ENCODE peak calls at places on chromosomes 13 and 19, in ten cellular contexts. R, I, Y, G, Q, V, F, S, K and H are unnamed samples.
A peak's percentile ranks its signal among the peaks of the same experiment; 100 is the strongest.

GRCh38 chr13:95676100-95676774 is 702 bp upstream of the DNAJC3 start:
- DNase-seq in S (peak; percentile 37), I (peak; percentile 57), R (peak; percentile 26), Q (no peak), Y (peak; percentile 39), V (no peak), K (peak; percentile 71), F (peak; percentile 53), G (peak; percentile 22), H (peak; percentile 42)

GRCh38 chr13:43284162-43284561 is 260.8 kb downstream of the DNAJC15 start:
- DNase-seq in S (peak; percentile 71), F (no peak), I (no peak), K (peak; percentile 52), Y (peak; percentile 92), G (no peak), R (no peak), V (no peak), Q (no peak), H (no peak)

GRCh38 chr13:80586356-80586755 is 245.4 kb upstream of the SPRY2 start:
- DNase-seq in F (no peak), S (no peak), Q (no peak), I (no peak), R (no peak), Y (no peak), V (no peak), G (no peak), K (no peak), H (no peak)

GRCh38 chr19:16889429-16889882 is 657 bp downstream of the F2RL3 start:
- DNase-seq in G (no peak), F (no peak), R (no peak), V (no peak), K (no peak), Y (no peak), Q (no peak), I (no peak), S (peak; percentile 26), H (no peak)

GRCh38 chr13:44160549-44161278 is 212.9 kb upstream of the SERP2 start:
- DNase-seq in Q (no peak), I (peak; percentile 66), K (no peak), Y (peak; percentile 15), S (peak; percentile 63), G (no peak), V (no peak), F (no peak), R (no peak), H (peak; percentile 40)

GRCh38 chr19:56145698-56146097 is 4.6 kb downstream of the ZNF444 start:
- DNase-seq in Q (no peak), K (no peak), V (no peak), G (no peak), I (no peak), F (no peak), S (no peak), R (no peak), Y (no peak), H (no peak)

GRCh38 chr13:58804832-58805231 is 1173.3 kb downstream of the PCDH17 start:
- DNase-seq in Q (no peak), G (no peak), Y (no peak), S (no peak), R (no peak), I (no peak), F (no peak), V (no peak), K (peak; percentile 72), H (no peak)

GRCh38 chr13:32989331-32989730 is 26.9 kb upstream of the KL start:
- DNase-seq in R (no peak), F (no peak), V (no peak), Q (no peak), S (no peak), I (no peak), K (no peak), G (no peak), Y (no peak), H (no peak)

GRCh38 chr19:2547033-2547680 is 71.2 kb downstream of the GADD45B start:
- DNase-seq in G (no peak), K (no peak), I (peak; percentile 53), V (no peak), S (no peak), R (no peak), Y (no peak), Q (no peak), F (peak; percentile 63), H (no peak)

GRCh38 chr13:33678906-33679657 is 138.9 kb upstream of the RFC3 start:
- DNase-seq in R (peak; percentile 13), Q (no peak), S (peak; percentile 90), V (no peak), F (peak; percentile 83), G (no peak), Y (peak; percentile 1), K (peak; percentile 95), I (peak; percentile 79), H (no peak)

GRCh38 chr13:32212420-32212819 is 102.7 kb downstream of the ZAR1L start:
- DNase-seq in V (no peak), G (no peak), Y (peak; percentile 91), K (no peak), S (peak; percentile 5), R (no peak), Q (no peak), I (no peak), F (no peak), H (peak; percentile 17)

DNA sequence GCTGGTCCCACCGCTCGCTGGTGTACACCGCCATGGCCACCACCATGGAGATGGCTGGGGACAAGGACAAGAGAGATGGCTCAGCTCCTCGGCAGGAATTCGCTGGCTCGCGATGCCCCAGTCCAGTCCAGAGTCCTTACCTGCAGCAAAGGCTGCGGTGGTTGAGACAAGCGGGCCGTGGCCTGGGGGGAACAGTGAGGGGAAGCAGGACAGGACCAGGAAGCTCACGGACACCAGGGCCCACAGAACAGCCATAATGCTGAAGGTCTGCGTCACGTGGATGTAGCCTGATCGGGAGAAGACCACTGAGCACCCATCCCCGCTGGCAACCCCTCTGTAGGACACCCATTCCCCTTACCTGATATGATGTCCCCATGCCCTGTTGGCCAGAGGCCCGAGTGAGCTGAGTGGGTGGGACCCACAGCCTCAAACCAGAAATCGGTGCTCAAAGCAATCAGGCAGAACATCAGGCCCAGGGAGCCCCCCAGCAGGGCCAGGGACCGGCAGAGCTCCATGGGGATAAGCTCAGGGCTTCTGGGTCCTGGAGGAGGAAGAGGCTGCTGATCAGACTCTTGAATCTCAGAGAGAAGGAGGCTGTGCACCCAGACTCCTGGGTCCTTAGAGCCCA is 319 bp downstream of the NKG7 start:
- DNase-seq in Y (no peak), K (no peak), F (peak; percentile 61), Q (no peak), I (no peak), G (no peak), R (no peak), V (no peak), S (no peak), H (no peak)
- H3K27ac ChIP-seq in Y (no peak overlapping the region), K (no peak overlapping the region), F (no peak overlapping the region), Q (no peak overlapping the region), I (no peak overlapping the region), G (no peak overlapping the region), R (no peak overlapping the region), V (no peak overlapping the region), S (no peak overlapping the region), H (no peak overlapping the region)

DNA sequence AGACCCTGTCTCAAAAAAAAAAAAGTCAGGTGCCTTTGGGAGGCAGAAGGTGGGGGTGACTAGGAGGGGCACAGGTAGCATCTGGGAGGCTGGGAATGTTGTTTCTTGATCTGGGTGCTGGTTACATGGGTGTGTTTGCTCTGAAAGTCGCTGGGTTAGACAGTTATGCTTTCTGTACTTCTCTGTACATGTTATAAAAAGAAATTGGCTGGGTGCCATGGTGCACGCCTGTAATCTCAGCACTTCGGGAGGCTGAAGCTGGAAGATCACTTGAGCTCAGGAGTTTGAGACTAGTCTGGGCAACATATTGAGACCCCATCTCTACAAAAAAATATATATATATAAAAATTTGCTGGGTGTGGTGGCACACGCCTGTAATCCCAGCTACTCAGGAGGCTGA is 15.1 kb downstream of the NOSIP start:
- DNase-seq in G (no peak), F (no peak), R (no peak), I (peak; percentile 65), K (no peak), Q (no peak), Y (no peak), S (no peak), V (no peak), H (no peak)
- H3K4me1 ChIP-seq in G (peaks cover 16% of the 10 kb centered on the region), F (peaks cover 2% of the 10 kb centered on the region), R (peaks cover under 1% of the 10 kb centered on the region), I (peaks cover 18% of the 10 kb centered on the region), K (no peaks in the 10 kb centered on the region), Q (no peaks in the 10 kb centered on the region), Y (no peaks in the 10 kb centered on the region), S (peaks cover 12% of the 10 kb centered on the region), V (peaks cover 3% of the 10 kb centered on the region), H (no peaks in the 10 kb centered on the region)

DNA sequence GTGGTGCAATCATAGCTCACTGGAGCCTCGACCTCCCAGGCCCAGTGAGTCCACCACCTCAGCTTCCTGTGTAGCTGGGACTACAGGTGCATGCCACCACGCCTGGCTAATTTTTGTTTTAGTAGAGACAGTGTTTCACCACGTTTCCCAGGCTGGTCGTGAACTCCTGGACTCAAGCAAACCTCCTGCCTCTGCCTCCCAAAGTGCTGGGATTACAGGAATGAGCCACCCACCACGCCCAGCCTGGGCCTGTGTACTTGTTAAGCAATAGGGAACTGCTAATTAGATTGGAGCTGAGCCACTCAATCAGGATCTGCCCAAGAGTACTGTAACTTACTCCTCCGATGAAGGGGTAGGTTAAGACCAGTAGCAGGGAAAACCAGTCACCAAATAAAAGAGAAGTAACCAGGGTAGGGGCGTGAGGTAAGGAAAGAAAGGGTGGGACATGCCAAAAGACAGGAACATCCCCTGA is 2.4 kb downstream of the DDX39A start:
- DNase-seq in V (no peak), F (no peak), K (no peak), I (no peak), S (no peak), Q (no peak), Y (no peak), G (no peak), R (no peak), H (no peak)
- H3K27ac ChIP-seq in V (peak overlapping the region; percentile 65), F (no peak overlapping the region), K (no peak overlapping the region), I (no peak overlapping the region), S (no peak overlapping the region), Q (no peak overlapping the region), Y (no peak overlapping the region), G (peak overlapping the region; percentile 38), R (no peak overlapping the region), H (no peak overlapping the region)

GRCh38 chr19:1256646-1257474 is 8.5 kb downstream of the MIDN start:
- DNase-seq in V (no peak), Q (no peak), Y (no peak), S (no peak), K (no peak), I (no peak), F (no peak), G (no peak), R (no peak), H (no peak)
- H3K4me1 ChIP-seq in V (peaks cover 42% of the 10 kb centered on the region), Q (peaks cover 50% of the 10 kb centered on the region), Y (peaks cover 45% of the 10 kb centered on the region), S (peaks cover 37% of the 10 kb centered on the region), K (peaks cover 57% of the 10 kb centered on the region), I (peaks cover 69% of the 10 kb centered on the region), F (peaks cover 65% of the 10 kb centered on the region), G (peaks cover 94% of the 10 kb centered on the region), R (peaks cover 85% of the 10 kb centered on the region), H (peaks cover 11% of the 10 kb centered on the region)

DNA sequence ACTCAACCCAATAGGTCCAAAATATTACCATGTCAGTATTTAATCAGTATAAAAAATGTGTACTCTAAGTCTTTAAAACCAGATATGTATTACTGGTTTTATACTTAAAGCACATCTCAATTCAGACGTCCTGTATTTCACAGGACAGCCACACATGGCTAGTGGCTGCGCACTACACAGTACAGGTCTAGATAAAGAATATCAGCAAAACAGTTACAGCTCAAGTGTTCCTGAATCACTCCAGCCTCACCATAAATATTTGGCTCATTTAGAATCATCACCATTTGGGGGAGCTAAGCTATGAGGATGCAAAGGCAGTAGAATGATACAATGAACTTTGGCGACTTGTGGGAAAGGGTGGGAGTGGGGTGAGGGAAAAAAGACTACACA is 89.0 kb downstream of the DOCK9 start:
- DNase-seq in K (no peak), Y (no peak), S (no peak), I (no peak), V (no peak), R (no peak), G (no peak), F (no peak), Q (no peak), H (no peak)
- H3K27ac ChIP-seq in K (no peak overlapping the region), Y (no peak overlapping the region), S (no peak overlapping the region), I (no peak overlapping the region), V (peak overlapping the region; percentile 72), R (no peak overlapping the region), G (no peak overlapping the region), F (no peak overlapping the region), Q (no peak overlapping the region), H (no peak overlapping the region)